ENCODE peak calls at places on chromosome 11, in eight cellular contexts. One of them, this sample, is unnamed.

GRCh38 chr11:128476729-128477128 is 110.6 kb downstream of the ETS1 start:
- DNase-seq in GM23248: no peak
- DNase-seq in cardiac muscle cell: no peak
- DNase-seq in GM12865: no peak
- DNase-seq in AG04450: no peak
- DNase-seq in fibroblast of lung: peak
- DNase-seq in astrocyte of the cerebellum: no peak
- DNase-seq in kidney epithelial cell: no peak
- DNase-seq in this sample: peak

GRCh38 chr11:70364745-70365535 is 33.4 kb upstream of the CTTN start:
- DNase-seq in GM23248: no peak
- DNase-seq in cardiac muscle cell: no peak
- DNase-seq in GM12865: no peak
- DNase-seq in AG04450: no peak
- DNase-seq in fibroblast of lung: no peak
- DNase-seq in astrocyte of the cerebellum: no peak
- DNase-seq in kidney epithelial cell: no peak
- DNase-seq in this sample: no peak

GRCh38 chr11:132106336-132106982 is 736.0 kb downstream of the NTM start:
- DNase-seq in GM23248: no peak
- DNase-seq in cardiac muscle cell: no peak
- DNase-seq in GM12865: no peak
- DNase-seq in AG04450: no peak
- DNase-seq in fibroblast of lung: peak
- DNase-seq in astrocyte of the cerebellum: peak
- DNase-seq in kidney epithelial cell: no peak
- DNase-seq in this sample: no peak

GRCh38 chr11:45298718-45299117 is 12.6 kb upstream of the SYT13 start:
- DNase-seq in GM23248: no peak
- DNase-seq in cardiac muscle cell: no peak
- DNase-seq in GM12865: no peak
- DNase-seq in AG04450: no peak
- DNase-seq in fibroblast of lung: no peak
- DNase-seq in astrocyte of the cerebellum: no peak
- DNase-seq in kidney epithelial cell: no peak
- DNase-seq in this sample: no peak

GRCh38 chr11:72233056-72233772 is 8.6 kb downstream of the INPPL1 start:
- DNase-seq in GM23248: no peak
- DNase-seq in cardiac muscle cell: no peak
- DNase-seq in GM12865: no peak
- DNase-seq in AG04450: no peak
- DNase-seq in fibroblast of lung: no peak
- DNase-seq in astrocyte of the cerebellum: no peak
- DNase-seq in kidney epithelial cell: no peak
- DNase-seq in this sample: no peak

GRCh38 chr11:35964846-35965245 is 21.0 kb downstream of the LDLRAD3 start:
- DNase-seq in GM23248: no peak
- DNase-seq in cardiac muscle cell: no peak
- DNase-seq in GM12865: no peak
- DNase-seq in AG04450: no peak
- DNase-seq in fibroblast of lung: no peak
- DNase-seq in astrocyte of the cerebellum: no peak
- DNase-seq in kidney epithelial cell: no peak
- DNase-seq in this sample: no peak

GRCh38 chr11:106281455-106282173 is 204.2 kb downstream of the AASDHPPT start:
- DNase-seq in GM23248: peak
- DNase-seq in cardiac muscle cell: no peak
- DNase-seq in GM12865: no peak
- DNase-seq in AG04450: peak
- DNase-seq in fibroblast of lung: peak
- DNase-seq in astrocyte of the cerebellum: no peak
- DNase-seq in kidney epithelial cell: peak
- DNase-seq in this sample: peak

GRCh38 chr11:46865340-46865739 is 19.3 kb upstream of the CKAP5 start:
- DNase-seq in GM23248: peak
- DNase-seq in cardiac muscle cell: no peak
- DNase-seq in GM12865: no peak
- DNase-seq in AG04450: peak
- DNase-seq in fibroblast of lung: peak
- DNase-seq in astrocyte of the cerebellum: no peak
- DNase-seq in kidney epithelial cell: no peak
- DNase-seq in this sample: peak

GRCh38 chr11:129643031-129643721 is 172.5 kb upstream of the TMEM45B start:
- DNase-seq in GM23248: peak
- DNase-seq in cardiac muscle cell: no peak
- DNase-seq in GM12865: no peak
- DNase-seq in AG04450: no peak
- DNase-seq in fibroblast of lung: peak
- DNase-seq in astrocyte of the cerebellum: no peak
- DNase-seq in kidney epithelial cell: no peak
- DNase-seq in this sample: peak

DNA sequence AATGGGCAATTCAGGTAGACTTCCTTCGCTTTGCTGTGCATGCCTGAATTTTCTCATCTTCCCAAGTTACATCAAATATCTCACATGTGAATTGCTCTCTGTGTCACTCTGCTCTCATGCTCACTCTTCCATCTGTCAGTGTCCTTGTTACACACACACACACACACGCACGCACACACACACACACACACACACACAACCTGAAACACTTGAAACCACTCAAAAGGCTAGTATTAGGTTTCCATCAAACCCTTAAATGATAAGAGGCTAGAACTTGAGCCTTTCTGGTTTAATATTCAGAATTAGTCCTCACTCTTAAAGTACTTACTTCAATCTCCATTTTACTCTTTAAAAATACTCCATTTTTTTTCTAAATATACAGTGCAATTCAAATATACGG is 282.4 kb downstream of the C11orf87 start:
- DNase-seq in GM23248: no peak
- DNase-seq in cardiac muscle cell: peak
- DNase-seq in GM12865: no peak
- DNase-seq in AG04450: no peak
- DNase-seq in fibroblast of lung: no peak
- DNase-seq in astrocyte of the cerebellum: no peak
- DNase-seq in kidney epithelial cell: no peak
- DNase-seq in this sample: no peak
- H3K4me3 ChIP-seq in GM23248: no peak
- H3K4me3 ChIP-seq in cardiac muscle cell: no peak
- H3K4me3 ChIP-seq in GM12865: no peak
- H3K4me3 ChIP-seq in AG04450: no peak
- H3K4me3 ChIP-seq in fibroblast of lung: no peak
- H3K4me3 ChIP-seq in astrocyte of the cerebellum: no peak
- H3K4me3 ChIP-seq in kidney epithelial cell: no peak
- H3K4me3 ChIP-seq in this sample: no peak

GRCh38 chr11:15072551-15073143 is 746 bp upstream of the CALCB start:
- DNase-seq in GM23248: no peak
- DNase-seq in cardiac muscle cell: no peak
- DNase-seq in GM12865: no peak
- DNase-seq in AG04450: no peak
- DNase-seq in fibroblast of lung: no peak
- DNase-seq in astrocyte of the cerebellum: no peak
- DNase-seq in kidney epithelial cell: no peak
- DNase-seq in this sample: no peak

GRCh38 chr11:15071556-15072255 is 1.7 kb upstream of the CALCB start:
- DNase-seq in GM23248: no peak
- DNase-seq in cardiac muscle cell: no peak
- DNase-seq in GM12865: no peak
- DNase-seq in AG04450: no peak
- DNase-seq in fibroblast of lung: no peak
- DNase-seq in astrocyte of the cerebellum: no peak
- DNase-seq in kidney epithelial cell: no peak
- DNase-seq in this sample: no peak

GRCh38 chr11:15073361-15074205 is at the start of gene CALCB:
- DNase-seq in GM23248: peak
- DNase-seq in cardiac muscle cell: peak
- DNase-seq in GM12865: no peak
- DNase-seq in AG04450: no peak
- DNase-seq in fibroblast of lung: peak
- DNase-seq in astrocyte of the cerebellum: no peak
- DNase-seq in kidney epithelial cell: no peak
- DNase-seq in this sample: peak

GRCh38 chr11:15075162-15075526 is 1.8 kb downstream of the CALCB start:
- DNase-seq in GM23248: no peak
- DNase-seq in cardiac muscle cell: no peak
- DNase-seq in GM12865: no peak
- DNase-seq in AG04450: no peak
- DNase-seq in fibroblast of lung: no peak
- DNase-seq in astrocyte of the cerebellum: no peak
- DNase-seq in kidney epithelial cell: no peak
- DNase-seq in this sample: no peak

GRCh38 chr11:15074206-15075161 is 1.1 kb downstream of the CALCB start:
- DNase-seq in GM23248: peak
- DNase-seq in cardiac muscle cell: peak
- DNase-seq in GM12865: peak
- DNase-seq in AG04450: peak
- DNase-seq in fibroblast of lung: peak
- DNase-seq in astrocyte of the cerebellum: peak
- DNase-seq in kidney epithelial cell: peak
- DNase-seq in this sample: peak
- H3K4me3 ChIP-seq in GM23248: peak
- H3K4me3 ChIP-seq in cardiac muscle cell: peak
- H3K4me3 ChIP-seq in GM12865: no peak
- H3K4me3 ChIP-seq in AG04450: peak
- H3K4me3 ChIP-seq in fibroblast of lung: peak
- H3K4me3 ChIP-seq in astrocyte of the cerebellum: peak
- H3K4me3 ChIP-seq in kidney epithelial cell: peak
- H3K4me3 ChIP-seq in this sample: peak

DNA sequence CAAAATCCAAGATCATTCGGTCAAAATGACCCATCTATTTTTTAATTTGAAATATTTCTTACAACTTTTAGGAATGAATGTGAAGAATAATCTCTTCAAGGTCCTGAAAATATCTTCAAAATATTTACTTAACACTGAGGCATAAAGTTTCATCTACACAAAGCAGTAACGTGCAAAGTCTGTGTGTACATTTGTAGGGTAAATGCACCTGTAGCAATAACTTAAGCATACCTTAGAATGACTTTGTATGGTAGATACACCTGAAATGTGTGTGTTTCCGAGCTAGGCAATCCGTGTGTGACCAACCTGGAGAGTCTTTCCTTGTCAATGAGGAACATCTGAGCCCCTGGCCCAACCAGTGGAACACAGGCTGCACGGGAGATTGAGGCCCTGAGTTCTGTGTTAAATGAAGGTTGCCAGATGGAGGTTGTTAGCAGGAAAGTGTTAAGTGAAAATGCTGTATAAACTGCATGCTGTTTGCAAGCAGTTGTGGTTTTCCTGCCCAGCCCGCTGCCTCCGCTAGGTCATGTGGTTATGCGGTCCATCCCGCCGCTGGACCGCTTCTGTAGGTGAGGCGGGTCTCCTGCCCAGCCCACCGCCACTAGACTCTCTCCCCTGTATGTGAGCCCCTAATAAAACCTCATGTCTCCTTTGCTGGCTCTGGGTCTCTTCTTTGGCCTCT is 7.6 kb upstream of the CTR9 start:
- DNase-seq in GM23248: no peak
- DNase-seq in cardiac muscle cell: no peak
- DNase-seq in GM12865: peak
- DNase-seq in AG04450: no peak
- DNase-seq in fibroblast of lung: no peak
- DNase-seq in astrocyte of the cerebellum: no peak
- DNase-seq in kidney epithelial cell: no peak
- DNase-seq in this sample: no peak
- H3K4me3 ChIP-seq in GM23248: no peak
- H3K4me3 ChIP-seq in cardiac muscle cell: no peak
- H3K4me3 ChIP-seq in GM12865: peak
- H3K4me3 ChIP-seq in AG04450: no peak
- H3K4me3 ChIP-seq in fibroblast of lung: no peak
- H3K4me3 ChIP-seq in astrocyte of the cerebellum: no peak
- H3K4me3 ChIP-seq in kidney epithelial cell: no peak
- H3K4me3 ChIP-seq in this sample: no peak

GRCh38 chr11:110075087-110075821 is 17.9 kb upstream of the ZC3H12C start:
- DNase-seq in GM23248: no peak
- DNase-seq in cardiac muscle cell: no peak
- DNase-seq in GM12865: no peak
- DNase-seq in AG04450: no peak
- DNase-seq in fibroblast of lung: no peak
- DNase-seq in astrocyte of the cerebellum: no peak
- DNase-seq in kidney epithelial cell: no peak
- DNase-seq in this sample: peak
- H3K4me3 ChIP-seq in GM23248: no peak
- H3K4me3 ChIP-seq in cardiac muscle cell: no peak
- H3K4me3 ChIP-seq in GM12865: no peak
- H3K4me3 ChIP-seq in AG04450: no peak
- H3K4me3 ChIP-seq in fibroblast of lung: no peak
- H3K4me3 ChIP-seq in astrocyte of the cerebellum: no peak
- H3K4me3 ChIP-seq in kidney epithelial cell: no peak
- H3K4me3 ChIP-seq in this sample: no peak

GRCh38 chr11:76734456-76735217 is 48.5 kb upstream of the TSKU start:
- DNase-seq in GM23248: no peak
- DNase-seq in cardiac muscle cell: no peak
- DNase-seq in GM12865: no peak
- DNase-seq in AG04450: no peak
- DNase-seq in fibroblast of lung: no peak
- DNase-seq in astrocyte of the cerebellum: no peak
- DNase-seq in kidney epithelial cell: no peak
- DNase-seq in this sample: no peak

GRCh38 chr11:76736773-76737495 is 46.2 kb upstream of the TSKU start:
- DNase-seq in GM23248: no peak
- DNase-seq in cardiac muscle cell: no peak
- DNase-seq in GM12865: no peak
- DNase-seq in AG04450: no peak
- DNase-seq in fibroblast of lung: no peak
- DNase-seq in astrocyte of the cerebellum: no peak
- DNase-seq in kidney epithelial cell: no peak
- DNase-seq in this sample: no peak

GRCh38 chr11:76735218-76735480 is 48.0 kb upstream of the TSKU start:
- DNase-seq in GM23248: no peak
- DNase-seq in cardiac muscle cell: peak
- DNase-seq in GM12865: no peak
- DNase-seq in AG04450: no peak
- DNase-seq in fibroblast of lung: no peak
- DNase-seq in astrocyte of the cerebellum: no peak
- DNase-seq in kidney epithelial cell: no peak
- DNase-seq in this sample: no peak

GRCh38 chr11:76735841-76736240 is 47.3 kb upstream of the TSKU start:
- DNase-seq in GM23248: no peak
- DNase-seq in cardiac muscle cell: no peak
- DNase-seq in GM12865: no peak
- DNase-seq in AG04450: no peak
- DNase-seq in fibroblast of lung: no peak
- DNase-seq in astrocyte of the cerebellum: no peak
- DNase-seq in kidney epithelial cell: no peak
- DNase-seq in this sample: no peak

DNA sequence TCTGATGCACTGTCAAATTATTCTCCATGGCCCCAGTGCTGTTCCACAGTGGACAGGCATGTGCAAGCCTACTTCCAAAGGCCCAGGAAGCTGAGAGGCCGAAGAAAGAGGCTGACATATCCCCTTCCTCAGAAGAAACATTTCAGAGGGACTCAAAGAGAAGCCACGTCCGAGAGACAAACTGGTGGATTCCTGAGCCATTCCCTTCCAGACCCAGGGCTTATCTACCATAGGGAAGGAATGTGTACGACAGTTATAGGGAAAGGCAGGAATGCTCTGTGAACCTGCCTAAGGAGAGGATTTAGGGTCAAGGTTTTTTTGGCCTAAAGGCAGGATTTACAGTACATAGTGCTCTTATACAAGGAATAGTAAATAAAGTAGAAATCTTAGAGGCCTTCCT is 46.9 kb upstream of the TSKU start:
- DNase-seq in GM23248: no peak
- DNase-seq in cardiac muscle cell: peak
- DNase-seq in GM12865: no peak
- DNase-seq in AG04450: no peak
- DNase-seq in fibroblast of lung: no peak
- DNase-seq in astrocyte of the cerebellum: no peak
- DNase-seq in kidney epithelial cell: no peak
- DNase-seq in this sample: no peak
- H3K4me3 ChIP-seq in GM23248: no peak
- H3K4me3 ChIP-seq in cardiac muscle cell: no peak
- H3K4me3 ChIP-seq in GM12865: no peak
- H3K4me3 ChIP-seq in AG04450: no peak
- H3K4me3 ChIP-seq in fibroblast of lung: no peak
- H3K4me3 ChIP-seq in astrocyte of the cerebellum: no peak
- H3K4me3 ChIP-seq in kidney epithelial cell: no peak
- H3K4me3 ChIP-seq in this sample: no peak